ENCODE peak calls at places on chromosomes 11 and 22, in four cellular contexts. J, N, D and U are unnamed samples.

GRCh38 chr22:47354668-47355387 is 592.4 kb downstream of the TBC1D22A start:
- DNase-seq in J (no peak), N (no peak), D (no peak), U (no peak)

GRCh38 chr11:104799251-104799650 is 99.0 kb downstream of the CASP12 start:
- DNase-seq in N (no peak), J (no peak), D (no peak), U (no peak)

GRCh38 chr11:67376873-67377808 is 3.7 kb upstream of the CLCF1 start:
- DNase-seq in N (no peak), D (no peak), J (peak), U (no peak)

GRCh38 chr11:108206171-108206570 is 16.3 kb downstream of the NPAT start:
- DNase-seq in N (peak), J (no peak), D (no peak), U (peak)

GRCh38 chr11:64996710-64997380 is at the start of gene BATF2:
- DNase-seq in D (peak), N (peak), J (peak), U (peak)

GRCh38 chr22:32323513-32324164 is 34.0 kb upstream of the RFPL3 start:
- DNase-seq in J (no peak), D (no peak), N (no peak), U (no peak)

GRCh38 chr22:23305321-23305910 is 125.1 kb downstream of the BCR start:
- DNase-seq in N (peak), J (no peak), D (no peak), U (peak)

GRCh38 chr11:35602979-35603378 is 15.3 kb upstream of the FJX1 start:
- DNase-seq in N (no peak), D (no peak), J (no peak), U (no peak)

GRCh38 chr11:82683029-82683428 is 50.6 kb downstream of the FAM181B start:
- DNase-seq in J (peak), D (no peak), N (no peak), U (no peak)